ENCODE peak calls at places on chromosome 11, in nine cellular contexts. One of them, this sample, is unnamed.

GRCh38 chr11:117392979-117393378 is 65.3 kb downstream of the CEP164 start:
- DNase-seq in ovary: no peak
- DNase-seq in sigmoid colon: peak
- DNase-seq in endothelial cell of umbilical vein: no peak
- DNase-seq in tibial nerve: no peak
- DNase-seq in Peyer's patch: no peak
- DNase-seq in A549: no peak
- DNase-seq in K562: no peak
- DNase-seq in thyroid gland: no peak
- DNase-seq in this sample: no peak

GRCh38 chr11:74696488-74696887 is 34.7 kb downstream of the CHRDL2 start:
- DNase-seq in A549: peak
- DNase-seq in Peyer's patch: no peak
- DNase-seq in ovary: peak
- DNase-seq in endothelial cell of umbilical vein: no peak
- DNase-seq in thyroid gland: no peak
- DNase-seq in sigmoid colon: no peak
- DNase-seq in tibial nerve: no peak
- DNase-seq in K562: no peak
- DNase-seq in this sample: no peak

GRCh38 chr11:37812281-37812880 is 1214.3 kb upstream of the RAG2 start:
- DNase-seq in endothelial cell of umbilical vein: no peak
- DNase-seq in K562: peak
- DNase-seq in Peyer's patch: peak
- DNase-seq in A549: no peak
- DNase-seq in thyroid gland: no peak
- DNase-seq in sigmoid colon: peak
- DNase-seq in tibial nerve: no peak
- DNase-seq in ovary: no peak
- DNase-seq in this sample: no peak

GRCh38 chr11:63567044-63567840 is 4.1 kb upstream of the PLAAT2 start:
- DNase-seq in endothelial cell of umbilical vein: peak
- DNase-seq in ovary: peak
- DNase-seq in A549: peak
- DNase-seq in Peyer's patch: peak
- DNase-seq in thyroid gland: peak
- DNase-seq in tibial nerve: no peak
- DNase-seq in K562: peak
- DNase-seq in sigmoid colon: peak
- DNase-seq in this sample: no peak

GRCh38 chr11:19670030-19670761 is 42.4 kb upstream of the NAV2 start:
- DNase-seq in tibial nerve: no peak
- DNase-seq in ovary: no peak
- DNase-seq in endothelial cell of umbilical vein: no peak
- DNase-seq in K562: no peak
- DNase-seq in sigmoid colon: no peak
- DNase-seq in thyroid gland: peak
- DNase-seq in Peyer's patch: no peak
- DNase-seq in A549: peak
- DNase-seq in this sample: no peak

GRCh38 chr11:84106560-84106959 is 820.4 kb upstream of the CCDC90B start:
- DNase-seq in Peyer's patch: no peak
- DNase-seq in K562: no peak
- DNase-seq in endothelial cell of umbilical vein: no peak
- DNase-seq in tibial nerve: no peak
- DNase-seq in ovary: no peak
- DNase-seq in thyroid gland: no peak
- DNase-seq in sigmoid colon: no peak
- DNase-seq in A549: no peak
- DNase-seq in this sample: no peak

GRCh38 chr11:69947059-69947771 is 128.0 kb upstream of the FGF3 start:
- DNase-seq in sigmoid colon: no peak
- DNase-seq in endothelial cell of umbilical vein: no peak
- DNase-seq in thyroid gland: no peak
- DNase-seq in A549: peak
- DNase-seq in K562: peak
- DNase-seq in ovary: no peak
- DNase-seq in Peyer's patch: peak
- DNase-seq in tibial nerve: no peak
- DNase-seq in this sample: no peak

GRCh38 chr11:94597896-94598295 is 30.7 kb downstream of the PIWIL4 start:
- DNase-seq in tibial nerve: no peak
- DNase-seq in endothelial cell of umbilical vein: no peak
- DNase-seq in ovary: peak
- DNase-seq in A549: peak
- DNase-seq in thyroid gland: no peak
- DNase-seq in Peyer's patch: no peak
- DNase-seq in K562: peak
- DNase-seq in sigmoid colon: no peak
- DNase-seq in this sample: no peak

GRCh38 chr11:117068303-117068860 is 29.8 kb downstream of the SIK3 start:
- DNase-seq in sigmoid colon: no peak
- DNase-seq in thyroid gland: no peak
- DNase-seq in endothelial cell of umbilical vein: no peak
- DNase-seq in tibial nerve: no peak
- DNase-seq in K562: no peak
- DNase-seq in A549: no peak
- DNase-seq in Peyer's patch: no peak
- DNase-seq in ovary: no peak
- DNase-seq in this sample: no peak

GRCh38 chr11:134725939-134726639 is 314.0 kb upstream of the B3GAT1 start:
- DNase-seq in ovary: no peak
- DNase-seq in Peyer's patch: peak
- DNase-seq in K562: peak
- DNase-seq in tibial nerve: no peak
- DNase-seq in A549: peak
- DNase-seq in thyroid gland: peak
- DNase-seq in sigmoid colon: no peak
- DNase-seq in endothelial cell of umbilical vein: no peak
- DNase-seq in this sample: no peak

GRCh38 chr11:89529619-89530018 is 38.4 kb upstream of the NOX4 start:
- DNase-seq in thyroid gland: no peak
- DNase-seq in A549: no peak
- DNase-seq in ovary: no peak
- DNase-seq in Peyer's patch: no peak
- DNase-seq in endothelial cell of umbilical vein: no peak
- DNase-seq in sigmoid colon: no peak
- DNase-seq in K562: no peak
- DNase-seq in tibial nerve: no peak
- DNase-seq in this sample: no peak

GRCh38 chr11:68031136-68031459 is 617 bp downstream of the NDUFS8 start:
- DNase-seq in tibial nerve: no peak
- DNase-seq in thyroid gland: peak
- DNase-seq in sigmoid colon: no peak
- DNase-seq in Peyer's patch: no peak
- DNase-seq in ovary: no peak
- DNase-seq in K562: peak
- DNase-seq in endothelial cell of umbilical vein: no peak
- DNase-seq in A549: no peak
- DNase-seq in this sample: no peak

GRCh38 chr11:72668645-72669347 is 5.4 kb downstream of the PDE2A start:
- DNase-seq in K562: no peak
- DNase-seq in A549: no peak
- DNase-seq in endothelial cell of umbilical vein: no peak
- DNase-seq in ovary: no peak
- DNase-seq in tibial nerve: no peak
- DNase-seq in sigmoid colon: no peak
- DNase-seq in Peyer's patch: no peak
- DNase-seq in thyroid gland: no peak
- DNase-seq in this sample: no peak

GRCh38 chr11:3160252-3161031 is 4.7 kb downstream of the OSBPL5 start:
- DNase-seq in ovary: peak
- DNase-seq in endothelial cell of umbilical vein: peak
- DNase-seq in Peyer's patch: peak
- DNase-seq in A549: no peak
- DNase-seq in thyroid gland: peak
- DNase-seq in sigmoid colon: peak
- DNase-seq in K562: no peak
- DNase-seq in tibial nerve: peak
- DNase-seq in this sample: peak

GRCh38 chr11:11982975-11983374 is 25.5 kb downstream of the DKK3 start:
- DNase-seq in A549: no peak
- DNase-seq in Peyer's patch: no peak
- DNase-seq in endothelial cell of umbilical vein: no peak
- DNase-seq in thyroid gland: no peak
- DNase-seq in ovary: no peak
- DNase-seq in K562: no peak
- DNase-seq in tibial nerve: no peak
- DNase-seq in sigmoid colon: no peak
- DNase-seq in this sample: no peak

GRCh38 chr11:96272542-96273306 is 70.3 kb downstream of the MAML2 start:
- DNase-seq in A549: peak
- DNase-seq in K562: no peak
- DNase-seq in endothelial cell of umbilical vein: peak
- DNase-seq in tibial nerve: no peak
- DNase-seq in sigmoid colon: no peak
- DNase-seq in ovary: no peak
- DNase-seq in Peyer's patch: no peak
- DNase-seq in thyroid gland: peak
- DNase-seq in this sample: no peak

GRCh38 chr11:70399681-70400112 is 1.4 kb downstream of the CTTN start:
- DNase-seq in thyroid gland: peak
- DNase-seq in ovary: peak
- DNase-seq in sigmoid colon: peak
- DNase-seq in K562: peak
- DNase-seq in A549: peak
- DNase-seq in endothelial cell of umbilical vein: peak
- DNase-seq in tibial nerve: peak
- DNase-seq in Peyer's patch: peak
- DNase-seq in this sample: peak

GRCh38 chr11:113401718-113402117 is 14.1 kb downstream of the ANKK1 start:
- DNase-seq in sigmoid colon: no peak
- DNase-seq in Peyer's patch: peak
- DNase-seq in endothelial cell of umbilical vein: peak
- DNase-seq in thyroid gland: peak
- DNase-seq in A549: peak
- DNase-seq in tibial nerve: no peak
- DNase-seq in ovary: no peak
- DNase-seq in K562: no peak
- DNase-seq in this sample: peak

GRCh38 chr11:120894207-120894989 is 129.5 kb upstream of the TBCEL start:
- DNase-seq in tibial nerve: no peak
- DNase-seq in sigmoid colon: no peak
- DNase-seq in thyroid gland: no peak
- DNase-seq in ovary: no peak
- DNase-seq in K562: no peak
- DNase-seq in Peyer's patch: no peak
- DNase-seq in endothelial cell of umbilical vein: no peak
- DNase-seq in A549: no peak
- DNase-seq in this sample: no peak

GRCh38 chr11:118462178-118462577 is 25.9 kb downstream of the KMT2A start:
- DNase-seq in endothelial cell of umbilical vein: no peak
- DNase-seq in A549: no peak
- DNase-seq in sigmoid colon: no peak
- DNase-seq in Peyer's patch: no peak
- DNase-seq in K562: no peak
- DNase-seq in thyroid gland: no peak
- DNase-seq in tibial nerve: no peak
- DNase-seq in ovary: no peak
- DNase-seq in this sample: no peak
- TF ChIP-seq POLR2A in endothelial cell of umbilical vein: no peak
- TF ChIP-seq POLR2A in A549: no peak
- TF ChIP-seq POLR2A in sigmoid colon: no peak
- TF ChIP-seq POLR2A in Peyer's patch: no peak
- TF ChIP-seq POLR2A in K562: no peak
- TF ChIP-seq POLR2A in thyroid gland: no peak
- TF ChIP-seq POLR2A in tibial nerve: no peak
- TF ChIP-seq POLR2A in ovary: no peak
- TF ChIP-seq POLR2A in this sample: no peak

GRCh38 chr11:114594703-114595102 is 883 bp downstream of the NXPE4 start:
- DNase-seq in endothelial cell of umbilical vein: no peak
- DNase-seq in Peyer's patch: no peak
- DNase-seq in A549: no peak
- DNase-seq in sigmoid colon: no peak
- DNase-seq in K562: no peak
- DNase-seq in tibial nerve: no peak
- DNase-seq in ovary: no peak
- DNase-seq in thyroid gland: no peak
- DNase-seq in this sample: no peak
- H3K27ac ChIP-seq in endothelial cell of umbilical vein: no peak
- H3K27ac ChIP-seq in Peyer's patch: no peak
- H3K27ac ChIP-seq in A549: no peak
- H3K27ac ChIP-seq in sigmoid colon: no peak
- H3K27ac ChIP-seq in K562: no peak
- H3K27ac ChIP-seq in tibial nerve: no peak
- H3K27ac ChIP-seq in ovary: no peak
- H3K27ac ChIP-seq in thyroid gland: no peak
- H3K27ac ChIP-seq in this sample: no peak

DNA sequence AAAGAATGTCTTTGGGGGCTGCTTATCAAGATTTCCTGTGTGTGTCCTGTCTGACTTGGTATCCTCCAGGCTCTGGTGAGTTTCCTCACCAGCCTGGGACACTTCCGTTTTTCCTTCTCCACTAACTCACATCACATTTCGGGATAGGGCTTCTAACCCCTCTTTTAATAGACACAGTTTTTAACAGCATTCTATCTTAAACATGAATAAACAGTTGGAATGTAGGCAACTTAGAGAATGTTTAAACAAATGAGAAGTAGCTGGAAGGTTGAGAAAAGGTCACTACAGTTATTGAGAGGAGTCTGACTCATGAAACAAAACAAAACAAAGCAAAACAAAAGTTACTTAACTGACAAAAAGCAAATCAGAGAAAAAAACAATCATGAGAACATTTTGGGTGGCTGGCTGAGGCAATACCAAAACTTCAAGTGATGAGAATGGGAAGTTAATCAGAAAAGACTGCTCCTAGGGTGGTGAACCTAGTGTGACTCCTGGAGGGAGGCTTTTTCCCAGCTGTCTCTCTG is 64.7 kb upstream of the CTSC start:
- DNase-seq in A549: peak
- DNase-seq in Peyer's patch: no peak
- DNase-seq in ovary: no peak
- DNase-seq in thyroid gland: no peak
- DNase-seq in K562: no peak
- DNase-seq in endothelial cell of umbilical vein: peak
- DNase-seq in tibial nerve: no peak
- DNase-seq in sigmoid colon: no peak
- DNase-seq in this sample: no peak
- TF ChIP-seq POLR2A in A549: no peak
- TF ChIP-seq POLR2A in Peyer's patch: no peak
- TF ChIP-seq POLR2A in ovary: no peak
- TF ChIP-seq POLR2A in thyroid gland: no peak
- TF ChIP-seq POLR2A in K562: no peak
- TF ChIP-seq POLR2A in endothelial cell of umbilical vein: no peak
- TF ChIP-seq POLR2A in tibial nerve: no peak
- TF ChIP-seq POLR2A in sigmoid colon: no peak
- TF ChIP-seq POLR2A in this sample: no peak

DNA sequence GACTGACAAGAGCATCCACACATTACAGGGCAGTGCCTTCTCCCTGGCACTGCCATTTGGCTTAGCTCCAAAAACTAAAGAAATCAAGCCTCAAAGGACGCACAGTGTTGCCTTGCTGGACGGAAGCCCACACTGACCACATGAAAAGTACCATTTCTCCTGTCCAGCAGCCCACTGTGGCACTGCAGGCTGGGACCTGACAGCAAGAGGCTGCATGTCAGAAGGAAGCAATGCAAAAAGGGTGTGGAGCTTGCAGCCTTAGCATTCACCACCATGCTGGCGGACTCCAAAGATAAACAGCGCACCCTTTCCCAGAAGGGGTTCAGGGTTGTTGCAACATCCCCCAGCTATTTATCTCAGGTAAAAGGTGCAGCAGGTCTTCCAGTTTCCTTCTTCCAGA is 109.3 kb upstream of the BMAL1 start:
- DNase-seq in thyroid gland: peak
- DNase-seq in sigmoid colon: no peak
- DNase-seq in K562: no peak
- DNase-seq in tibial nerve: no peak
- DNase-seq in ovary: no peak
- DNase-seq in endothelial cell of umbilical vein: no peak
- DNase-seq in A549: no peak
- DNase-seq in Peyer's patch: no peak
- DNase-seq in this sample: no peak
- H3K27ac ChIP-seq in thyroid gland: no peak
- H3K27ac ChIP-seq in sigmoid colon: no peak
- H3K27ac ChIP-seq in K562: no peak
- H3K27ac ChIP-seq in tibial nerve: no peak
- H3K27ac ChIP-seq in ovary: no peak
- H3K27ac ChIP-seq in endothelial cell of umbilical vein: no peak
- H3K27ac ChIP-seq in A549: no peak
- H3K27ac ChIP-seq in Peyer's patch: no peak
- H3K27ac ChIP-seq in this sample: no peak

This sample was measured in heart left ventricle.